ENCODE peak calls at places on chromosomes 7 and 10, in seven cellular contexts. Z, E, F, D, Y, O and L are unnamed samples.

GRCh38 chr7:30986738-30987137 is 23.0 kb downstream of the GHRHR start:
- DNase-seq in Z (no peak), E (no peak), F (no peak), D (no peak), Y (no peak), O (no peak), L (no peak)

GRCh38 chr10:95442341-95442740 is 118.8 kb downstream of the SORBS1 start:
- DNase-seq in Z (no peak), E (no peak), F (no peak), D (no peak), Y (no peak), O (no peak), L (no peak)

GRCh38 chr10:119541459-119542356 is 811 bp downstream of the RGS10 start:
- DNase-seq in Z (no peak), E (no peak), F (no peak), D (peak), Y (no peak), O (no peak), L (no peak)

GRCh38 chr7:157496426-157497275 is 159.8 kb downstream of the DNAJB6 start:
- DNase-seq in Z (no peak), E (no peak), F (no peak), D (no peak), Y (no peak), O (peak), L (no peak)

GRCh38 chr7:47481656-47482012 is 100.3 kb downstream of the TNS3 start:
- DNase-seq in Z (no peak), E (no peak), F (no peak), D (no peak), Y (no peak), O (no peak), L (no peak)

GRCh38 chr7:56493196-56493595 is 377.0 kb upstream of the NUPR2 start:
- DNase-seq in Z (no peak), E (no peak), F (no peak), D (no peak), Y (no peak), O (no peak), L (no peak)

GRCh38 chr7:38840736-38841460 is 68.1 kb downstream of the VPS41 start:
- DNase-seq in Z (no peak), E (no peak), F (peak), D (no peak), Y (no peak), O (no peak), L (peak)

GRCh38 chr10:34666008-34666700 is 148.9 kb downstream of the PARD3 start:
- DNase-seq in Z (peak), E (peak), F (peak), D (peak), Y (peak), O (no peak), L (peak)

GRCh38 chr7:1000594-1000935 is 17.6 kb downstream of the CYP2W1 start:
- DNase-seq in Z (no peak), E (no peak), F (no peak), D (no peak), Y (no peak), O (no peak), L (no peak)

GRCh38 chr10:88116491-88116890 is 253.1 kb downstream of the PTEN start:
- DNase-seq in Z (no peak), E (no peak), F (no peak), D (no peak), Y (no peak), O (no peak), L (no peak)

GRCh38 chr10:24645784-24646183 is 77.9 kb downstream of the ARHGAP21 start:
- DNase-seq in Z (no peak), E (no peak), F (peak), D (no peak), Y (no peak), O (no peak), L (no peak)

GRCh38 chr10:6202098-6202683 is 541 bp upstream of the PFKFB3 start:
- DNase-seq in Z (no peak), E (no peak), F (no peak), D (no peak), Y (no peak), O (no peak), L (no peak)

DNA sequence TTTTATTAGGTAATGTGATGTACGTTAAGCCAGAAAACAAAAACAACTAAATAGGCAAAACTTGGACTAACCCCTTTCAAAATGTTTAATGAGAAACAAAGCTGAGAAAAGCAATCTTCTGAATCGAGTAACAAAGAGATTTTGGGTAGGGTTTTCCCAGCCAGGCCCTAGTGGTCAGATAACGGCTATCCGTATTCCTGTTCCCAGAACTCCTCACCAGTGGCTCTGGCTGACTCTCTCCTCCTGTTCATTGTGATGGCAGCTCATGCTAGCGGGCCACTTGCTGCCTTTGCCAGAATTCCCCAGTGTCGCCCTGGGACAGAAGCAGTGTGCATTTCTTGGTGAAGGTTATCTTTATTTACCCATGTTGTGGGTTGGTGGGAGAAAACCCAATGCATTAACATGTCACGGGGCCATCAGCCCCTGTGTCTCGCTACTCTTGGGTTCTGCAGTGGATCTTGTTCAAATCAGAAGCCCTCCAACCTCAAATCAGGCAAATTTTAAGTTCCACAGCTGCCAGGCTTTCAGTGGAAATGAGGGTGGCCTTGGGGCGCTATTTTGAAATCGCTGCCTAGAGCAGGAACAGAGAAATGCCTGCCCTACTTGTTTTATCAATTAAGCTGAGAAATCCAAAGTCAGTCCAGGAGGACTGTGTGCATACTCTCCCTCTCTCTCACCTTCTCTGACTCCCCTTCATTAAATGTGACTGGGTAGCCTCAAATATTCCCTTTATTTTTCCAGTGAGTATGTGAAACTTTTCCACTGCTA is 164.5 kb upstream of the NPVF start:
- DNase-seq in Z (no peak), E (no peak), F (peak), D (no peak), Y (peak), O (no peak), L (no peak)
- TF ChIP-seq CTCF in Z (peak), E (no peak), F (peak), D (no peak), Y (no peak), O (no peak), L (no peak)

GRCh38 chr7:107582906-107583305 is 2.9 kb downstream of the BCAP29 start:
- DNase-seq in Z (no peak), E (no peak), F (no peak), D (no peak), Y (no peak), O (no peak), L (no peak)
- H3K4me3 ChIP-seq in Z (no peak), E (no peak), F (no peak), D (no peak), Y (no peak), O (no peak), L (no peak)

GRCh38 chr7:158955932-158956804 is 99.8 kb downstream of the DYNC2I1 start:
- DNase-seq in Z (no peak), E (no peak), F (no peak), D (no peak), Y (peak), O (no peak), L (no peak)

GRCh38 chr7:158957921-158958471 is 101.6 kb downstream of the DYNC2I1 start:
- DNase-seq in Z (no peak), E (no peak), F (no peak), D (peak), Y (peak), O (no peak), L (no peak)

GRCh38 chr7:158956805-158957506 is 100.6 kb downstream of the DYNC2I1 start:
- DNase-seq in Z (no peak), E (no peak), F (no peak), D (no peak), Y (no peak), O (no peak), L (no peak)

GRCh38 chr7:158958618-158959017 is 102.3 kb downstream of the DYNC2I1 start:
- DNase-seq in Z (no peak), E (no peak), F (no peak), D (no peak), Y (no peak), O (no peak), L (no peak)

GRCh38 chr7:158957507-158957900 is 101.1 kb downstream of the DYNC2I1 start:
- DNase-seq in Z (peak), E (no peak), F (no peak), D (no peak), Y (peak), O (no peak), L (no peak)
- TF ChIP-seq CTCF in Z (no peak), E (no peak), F (no peak), D (no peak), Y (no peak), O (no peak), L (no peak)

GRCh38 chr10:62527019-62527827 is 153.1 kb downstream of the ZNF365 start:
- DNase-seq in Z (peak), E (no peak), F (no peak), D (no peak), Y (no peak), O (no peak), L (no peak)
- H3K4me3 ChIP-seq in Z (no peak), E (no peak), F (no peak), D (no peak), Y (no peak), O (no peak), L (no peak)

GRCh38 chr10:72061491-72061890 is 26.9 kb downstream of the SPOCK2 start:
- DNase-seq in Z (peak), E (no peak), F (no peak), D (no peak), Y (peak), O (no peak), L (no peak)
- TF ChIP-seq CTCF in Z (peak), E (peak), F (peak), D (no peak), Y (no peak), O (no peak), L (peak)